ENCODE peak calls at places on chromosomes 6 and 20, in four cellular contexts. F is kidney, O is fibroblast of lung, N is lung. R is an unnamed sample.

GRCh38 chr6:21664263-21665081 is 70.9 kb downstream of the SOX4 start:
- DNase-seq in F (peak), O (no peak), N (no peak), R (no peak)

GRCh38 chr20:45226287-45226686 is 5.1 kb downstream of the SEMG2 start:
- DNase-seq in F (no peak), O (no peak), N (no peak), R (no peak)

GRCh38 chr6:83853968-83854501 is 875 bp downstream of the RIPPLY2 start:
- DNase-seq in F (no peak), O (no peak), N (no peak), R (no peak)

GRCh38 chr6:56292505-56293181 is 45.3 kb upstream of the COL21A1 start:
- DNase-seq in F (no peak), O (peak), N (no peak), R (no peak)

GRCh38 chr6:10409160-10409765 is 5.6 kb downstream of the TFAP2A start:
- DNase-seq in F (no peak), O (no peak), N (no peak), R (no peak)

GRCh38 chr6:117267766-117268534 is 2.6 kb downstream of the VGLL2 start:
- DNase-seq in F (no peak), O (no peak), N (no peak), R (no peak)

GRCh38 chr6:111626446-111626845 is 20.8 kb upstream of the TRAF3IP2 start:
- DNase-seq in F (no peak), O (no peak), N (no peak), R (no peak)

GRCh38 chr6:140566706-140567330 is 1192.4 kb upstream of the CITED2 start:
- DNase-seq in F (no peak), O (peak), N (no peak), R (no peak)

GRCh38 chr20:62508641-62509051 is 32.9 kb upstream of the GATA5 start:
- DNase-seq in F (no peak), O (no peak), N (no peak), R (no peak)

GRCh38 chr6:45567879-45568278 is 190.1 kb upstream of the SUPT3H start:
- DNase-seq in F (no peak), O (no peak), N (no peak), R (no peak)

GRCh38 chr6:96015321-96015790 is 418 bp upstream of the FUT9 start:
- DNase-seq in F (peak), O (no peak), N (no peak), R (no peak)

GRCh38 chr6:96015791-96016776 is at the start of gene FUT9:
- DNase-seq in F (peak), O (no peak), N (no peak), R (no peak)

GRCh38 chr6:96013531-96013930 is 2.2 kb upstream of the FUT9 start:
- DNase-seq in F (no peak), O (no peak), N (no peak), R (no peak)

GRCh38 chr6:96016781-96017180 is 1.0 kb downstream of the FUT9 start:
- DNase-seq in F (no peak), O (no peak), N (no peak), R (no peak)

DNA sequence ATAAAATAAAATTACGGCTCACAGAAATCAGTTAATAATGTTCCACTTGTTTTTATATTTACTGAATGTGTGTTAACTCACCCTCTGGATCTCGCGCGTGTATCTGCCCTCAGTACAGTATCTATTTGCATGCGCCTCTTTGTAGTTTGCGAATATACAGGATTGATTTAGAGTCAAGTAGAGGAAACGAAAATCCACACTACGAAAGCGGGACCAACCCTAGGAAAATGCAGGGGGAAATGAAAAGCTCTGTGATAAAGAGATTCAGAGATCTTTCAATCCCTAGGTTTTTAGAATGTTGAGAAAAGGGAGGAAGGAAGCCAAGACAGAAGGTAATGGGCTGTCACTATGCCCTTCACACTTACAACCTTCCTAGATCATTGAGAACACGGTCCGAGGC is 928 bp upstream of the FUT9 start:
- DNase-seq in F (no peak), O (no peak), N (no peak), R (no peak)
- H3K4me3 ChIP-seq in F (no peak), O (no peak), N (no peak), R (no peak)

GRCh38 chr6:162736933-162737332 is 9.2 kb downstream of the PACRG start:
- DNase-seq in F (no peak), O (peak), N (no peak), R (no peak)
- TF ChIP-seq CTCF in F (peak), O (peak), N (no peak), R (no peak)

DNA sequence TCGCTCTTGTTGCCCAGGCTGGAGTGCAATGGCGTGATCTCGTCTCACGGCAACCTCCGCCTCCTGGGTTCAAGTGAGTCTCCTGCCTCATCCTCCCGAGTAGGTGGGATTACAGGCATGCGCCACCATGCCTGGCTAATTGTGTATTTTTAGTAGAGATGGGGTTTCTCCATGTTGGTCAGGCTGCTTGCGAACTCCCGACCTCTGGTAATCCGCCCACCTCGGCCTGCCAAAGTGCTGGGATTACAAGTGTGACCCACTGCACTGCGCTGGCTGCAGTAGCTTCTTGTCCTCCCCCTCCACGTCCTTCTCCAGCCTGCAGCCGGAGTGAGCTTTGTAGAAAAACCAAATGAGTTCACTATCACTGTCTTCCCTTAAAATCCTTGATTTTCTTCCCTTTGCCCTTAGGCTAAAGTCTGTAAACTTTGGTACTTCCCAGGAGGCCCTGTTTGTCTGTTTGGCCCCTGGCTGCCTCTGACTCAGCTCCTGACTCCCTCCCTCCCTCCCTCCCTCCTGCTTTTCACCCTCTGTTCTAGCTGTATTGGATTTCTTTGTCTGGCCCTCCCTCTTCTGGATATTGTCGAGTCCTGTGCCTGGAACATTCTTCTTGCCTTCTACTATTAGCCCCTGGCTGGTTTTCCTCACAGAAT is 12.9 kb downstream of the PARD6B start:
- DNase-seq in F (peak), O (peak), N (peak), R (peak)
- H3K4me3 ChIP-seq in F (no peak), O (no peak), N (no peak), R (no peak)

DNA sequence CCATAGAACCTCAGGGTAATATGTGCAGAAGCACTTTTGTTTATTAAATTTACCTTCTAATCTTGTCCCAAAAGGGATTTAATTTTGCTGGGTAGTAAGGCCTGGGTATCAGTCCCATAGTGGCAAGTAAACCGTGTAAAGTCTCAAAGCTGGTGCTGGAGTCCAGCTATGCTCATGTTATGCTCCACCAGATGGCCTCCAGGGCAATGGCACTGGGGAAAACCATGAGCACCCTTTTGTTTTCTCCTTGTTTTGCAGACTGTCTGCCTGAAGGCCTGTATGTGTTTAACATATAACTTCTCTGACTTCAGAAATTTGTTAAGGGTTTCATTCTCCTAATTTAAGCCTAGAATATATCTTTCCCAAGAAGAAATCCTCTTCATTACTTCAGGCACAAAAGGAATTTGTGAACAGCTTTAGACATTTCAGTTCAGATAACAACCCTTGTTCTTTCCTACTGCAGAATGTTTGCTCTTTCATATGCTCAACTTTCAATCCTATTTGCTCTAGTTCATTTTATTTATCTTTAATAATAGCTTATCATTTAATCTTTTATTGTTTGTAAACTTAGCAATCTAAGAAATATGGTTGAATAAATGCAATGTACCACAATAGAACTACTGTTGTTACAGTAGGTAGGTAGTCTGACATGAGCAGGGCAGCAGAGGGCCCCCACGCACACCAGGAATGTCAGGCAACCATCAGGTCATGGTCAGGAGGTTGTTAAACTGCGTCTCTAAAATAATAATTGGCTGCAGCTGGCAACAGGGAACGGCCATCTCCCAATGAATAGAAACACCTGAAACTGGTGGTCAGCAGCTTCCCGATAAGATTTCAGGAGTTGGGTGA is 162.8 kb downstream of the TENT5A start:
- DNase-seq in F (no peak), O (no peak), N (no peak), R (no peak)
- TF ChIP-seq CTCF in F (no peak), O (no peak), N (no peak), R (no peak)

DNA sequence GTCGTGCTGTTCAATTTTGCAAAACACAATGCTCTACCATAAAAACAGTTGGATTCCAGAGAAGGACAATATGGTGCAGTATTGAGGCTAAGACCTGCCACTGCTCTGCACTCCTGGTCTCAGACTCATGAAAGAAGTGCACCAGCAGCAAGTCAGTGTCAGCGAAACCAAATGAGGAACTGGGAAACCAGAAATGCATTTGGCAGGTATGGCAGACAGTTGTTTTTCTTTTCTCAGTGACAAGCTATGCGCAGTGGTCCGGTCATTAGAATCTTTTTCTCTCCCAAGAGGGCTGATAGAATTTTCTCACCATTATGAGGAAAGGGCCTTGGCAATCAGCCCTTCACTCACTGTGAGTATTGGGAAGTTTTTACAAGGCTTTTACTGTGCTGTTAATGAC is 158.5 kb downstream of the DOK5 start:
- DNase-seq in F (no peak), O (no peak), N (no peak), R (no peak)
- H3K4me3 ChIP-seq in F (no peak), O (no peak), N (no peak), R (no peak)

GRCh38 chr6:44001318-44001868 is 125.9 kb downstream of the MRPL14 start:
- DNase-seq in F (peak), O (peak), N (peak), R (no peak)
- TF ChIP-seq CTCF in F (no peak), O (peak), N (no peak), R (no peak)

GRCh38 chr6:28772480-28773381 is 151.1 kb downstream of the TRIM27 start:
- DNase-seq in F (no peak), O (no peak), N (no peak), R (no peak)
- H3K4me3 ChIP-seq in F (no peak), O (no peak), N (no peak), R (no peak)

DNA sequence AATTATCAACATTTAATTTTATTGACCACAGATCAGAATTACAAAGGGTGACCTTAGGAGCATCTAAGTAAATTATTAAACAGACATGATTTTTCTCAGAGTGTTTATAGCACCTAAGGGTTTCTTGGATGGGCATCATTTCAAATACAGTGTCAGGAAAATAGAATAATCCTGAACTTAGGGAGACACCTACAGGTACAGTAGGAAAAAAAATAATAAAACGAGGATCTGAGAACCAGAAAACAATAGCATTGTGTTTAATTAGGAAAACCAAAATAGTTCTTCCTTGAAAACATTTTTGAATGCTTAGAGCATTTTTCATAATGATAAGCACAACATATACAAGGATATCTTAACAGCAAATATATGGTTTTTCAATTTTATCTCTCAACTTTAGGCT is 39.2 kb downstream of the MMUT start:
- DNase-seq in F (no peak), O (peak), N (no peak), R (no peak)
- TF ChIP-seq CTCF in F (no peak), O (no peak), N (no peak), R (no peak)